ENCODE peak calls at places on chromosome 3, in nine cellular contexts. G is Peyer's patch, P is K562, K is choroid plexus epithelial cell, O is uterus, I is left ventricle myocardium inferior, X is dorsolateral prefrontal cortex, Y is body of pancreas, M is tibial nerve. T is an unnamed sample.

GRCh38 chr3:37256447-37256846 is 82.1 kb upstream of the LRRFIP2 start:
- DNase-seq in G (no peak), P (no peak), K (peak), O (no peak), I (no peak), X (no peak), Y (no peak), M (no peak), T (no peak)

GRCh38 chr3:190863119-190863465 is 598 bp upstream of the GMNC start:
- DNase-seq in G (no peak), P (no peak), K (peak), O (no peak), I (no peak), X (no peak), Y (no peak), M (no peak), T (no peak)

GRCh38 chr3:104316118-104316517 is 1050.6 kb upstream of the ALCAM start:
- DNase-seq in G (no peak), P (no peak), K (peak), O (no peak), I (no peak), X (no peak), Y (no peak), M (no peak), T (peak)

GRCh38 chr3:53069422-53070068 is 23.7 kb upstream of the SFMBT1 start:
- DNase-seq in G (no peak), P (no peak), K (peak), O (no peak), I (no peak), X (no peak), Y (no peak), M (no peak), T (peak)

GRCh38 chr3:146709969-146710368 is 104.8 kb upstream of the PLSCR5 start:
- DNase-seq in G (no peak), P (no peak), K (peak), O (no peak), I (no peak), X (no peak), Y (no peak), M (no peak), T (peak)

GRCh38 chr3:52434491-52435115 is 10.3 kb downstream of the SEMA3G start:
- DNase-seq in G (no peak), P (no peak), K (no peak), O (no peak), I (no peak), X (no peak), Y (no peak), M (no peak), T (no peak)

GRCh38 chr3:100245932-100246331 is 14.9 kb upstream of the TBC1D23 start:
- DNase-seq in G (no peak), P (no peak), K (peak), O (no peak), I (no peak), X (no peak), Y (no peak), M (no peak), T (peak)

GRCh38 chr3:98985406-98985805 is 83.9 kb upstream of the DCBLD2 start:
- DNase-seq in G (no peak), P (no peak), K (peak), O (no peak), I (no peak), X (no peak), Y (no peak), M (no peak), T (peak)

GRCh38 chr3:94032187-94032586 is 3.8 kb upstream of the STX19 start:
- DNase-seq in G (no peak), P (no peak), K (peak), O (no peak), I (no peak), X (no peak), Y (no peak), M (no peak), T (peak)

GRCh38 chr3:55166577-55167555 is 239.0 kb upstream of the LRTM1 start:
- DNase-seq in G (no peak), P (no peak), K (peak), O (no peak), I (no peak), X (no peak), Y (no peak), M (no peak), T (peak)

GRCh38 chr3:44682182-44682896 is 30.1 kb upstream of the ZNF502 start:
- DNase-seq in G (no peak), P (no peak), K (peak), O (no peak), I (no peak), X (no peak), Y (no peak), M (no peak), T (no peak)

GRCh38 chr3:83849331-83849730 is 1109.5 kb upstream of the CADM2 start:
- DNase-seq in G (no peak), P (no peak), K (peak), O (no peak), I (no peak), X (no peak), Y (no peak), M (no peak), T (no peak)

GRCh38 chr3:139894638-139894989 is 40.4 kb upstream of the CLSTN2 start:
- DNase-seq in G (no peak), P (no peak), K (no peak), O (peak), I (peak), X (no peak), Y (peak), M (no peak), T (no peak)

GRCh38 chr3:184314700-184315505 is 497 bp downstream of the EIF4G1 start:
- DNase-seq in G (peak), P (peak), K (peak), O (peak), I (peak), X (peak), Y (peak), M (peak), T (peak)

GRCh38 chr3:59436164-59436958 is 386.5 kb upstream of the CFAP20DC start:
- DNase-seq in G (no peak), P (no peak), K (no peak), O (peak), I (no peak), X (no peak), Y (peak), M (no peak), T (no peak)

GRCh38 chr3:94647131-94647530 is 584.3 kb downstream of the NSUN3 start:
- DNase-seq in G (no peak), P (no peak), K (peak), O (no peak), I (no peak), X (no peak), Y (no peak), M (no peak), T (peak)

GRCh38 chr3:40504636-40505430 is 1.0 kb upstream of the ZNF620 start:
- DNase-seq in G (no peak), P (no peak), K (peak), O (peak), I (no peak), X (no peak), Y (peak), M (peak), T (peak)

GRCh38 chr3:42572278-42572677 is 9.5 kb downstream of the SEC22C start:
- DNase-seq in G (no peak), P (peak), K (peak), O (no peak), I (no peak), X (no peak), Y (peak), M (peak), T (peak)

GRCh38 chr3:193573403-193573802 is 18.7 kb upstream of the ATP13A4 start:
- DNase-seq in G (no peak), P (no peak), K (no peak), O (no peak), I (no peak), X (no peak), Y (no peak), M (no peak), T (no peak)

GRCh38 chr3:94069242-94069813 is 6.5 kb downstream of the NSUN3 start:
- DNase-seq in G (no peak), P (no peak), K (peak), O (no peak), I (no peak), X (no peak), Y (no peak), M (no peak), T (peak)

GRCh38 chr3:127915115-127915936 is at the start of gene KBTBD12:
- DNase-seq in G (no peak), P (no peak), K (no peak), O (no peak), I (peak), X (peak), Y (peak), M (no peak), T (no peak)

GRCh38 chr3:36827133-36827532 is 62.8 kb upstream of the DCLK3 start:
- DNase-seq in G (no peak), P (no peak), K (no peak), O (no peak), I (no peak), X (no peak), Y (no peak), M (no peak), T (no peak)

GRCh38 chr3:127884069-127884468 is 31.0 kb upstream of the KBTBD12 start:
- DNase-seq in G (no peak), P (no peak), K (no peak), O (no peak), I (no peak), X (no peak), Y (peak), M (no peak), T (no peak)

GRCh38 chr3:122714269-122714668 is 33.6 kb downstream of the PARP14 start:
- DNase-seq in G (no peak), P (no peak), K (no peak), O (no peak), I (no peak), X (no peak), Y (no peak), M (no peak), T (no peak)

GRCh38 chr3:38354588-38355344 is 8.2 kb downstream of the XYLB start:
- DNase-seq in G (no peak), P (no peak), K (peak), O (no peak), I (no peak), X (no peak), Y (peak), M (no peak), T (peak)

GRCh38 chr3:184361932-184362667 is 590 bp downstream of the POLR2H start:
- DNase-seq in G (peak), P (peak), K (peak), O (no peak), I (peak), X (no peak), Y (peak), M (peak), T (no peak)

GRCh38 chr3:115040673-115041286 is 106.3 kb downstream of the ZBTB20 start:
- DNase-seq in G (peak), P (no peak), K (peak), O (peak), I (no peak), X (no peak), Y (peak), M (peak), T (peak)

GRCh38 chr3:71244153-71245051 is 339.1 kb downstream of the FOXP1 start:
- DNase-seq in G (no peak), P (no peak), K (peak), O (peak), I (peak), X (no peak), Y (no peak), M (no peak), T (peak)

GRCh38 chr3:197426161-197426566 is 127.8 kb upstream of the DLG1 start:
- DNase-seq in G (no peak), P (no peak), K (peak), O (no peak), I (no peak), X (no peak), Y (no peak), M (no peak), T (peak)

GRCh38 chr3:135966349-135966695 is 794 bp downstream of the PPP2R3A start:
- DNase-seq in G (no peak), P (no peak), K (peak), O (no peak), I (no peak), X (peak), Y (no peak), M (peak), T (peak)

DNA sequence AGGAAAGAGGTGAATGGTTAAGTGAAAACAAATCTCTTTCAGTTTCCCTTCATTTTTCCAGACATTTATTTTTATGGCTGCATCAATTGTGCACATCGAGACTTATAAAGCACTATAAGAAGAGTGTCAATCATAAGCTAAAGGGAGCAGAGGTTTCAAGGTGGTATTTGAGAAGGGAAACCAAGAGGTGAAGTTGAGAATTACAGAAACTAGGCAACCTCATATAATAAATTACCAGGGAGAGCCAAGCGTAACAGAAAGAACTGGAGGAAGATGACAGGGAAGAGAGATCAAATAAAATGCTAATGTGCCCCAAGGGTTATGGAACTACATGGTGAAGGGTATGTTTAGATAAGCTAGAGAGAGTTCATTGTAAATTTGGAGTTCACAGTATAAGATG is 6.3 kb upstream of the CCDC54 start:
- DNase-seq in G (no peak), P (no peak), K (no peak), O (no peak), I (no peak), X (no peak), Y (no peak), M (no peak), T (no peak)
- TF ChIP-seq CTCF in G (no peak), P (no peak), K (no peak), O (no peak), I (no peak), X (no peak), Y (no peak), M (no peak), T (no peak)

GRCh38 chr3:133575121-133575520 is 1.6 kb downstream of the CDV3 start:
- DNase-seq in G (no peak), P (no peak), K (no peak), O (no peak), I (no peak), X (no peak), Y (no peak), M (no peak), T (no peak)

GRCh38 chr3:133574260-133574881 is 885 bp downstream of the CDV3 start:
- DNase-seq in G (peak), P (peak), K (peak), O (peak), I (peak), X (peak), Y (peak), M (peak), T (peak)

GRCh38 chr3:133573629-133574194 is at the start of gene CDV3:
- DNase-seq in G (no peak), P (peak), K (no peak), O (peak), I (no peak), X (no peak), Y (no peak), M (peak), T (no peak)

GRCh38 chr3:133572158-133573053 is 1.1 kb upstream of the CDV3 start:
- DNase-seq in G (no peak), P (no peak), K (no peak), O (no peak), I (no peak), X (no peak), Y (no peak), M (no peak), T (no peak)

DNA sequence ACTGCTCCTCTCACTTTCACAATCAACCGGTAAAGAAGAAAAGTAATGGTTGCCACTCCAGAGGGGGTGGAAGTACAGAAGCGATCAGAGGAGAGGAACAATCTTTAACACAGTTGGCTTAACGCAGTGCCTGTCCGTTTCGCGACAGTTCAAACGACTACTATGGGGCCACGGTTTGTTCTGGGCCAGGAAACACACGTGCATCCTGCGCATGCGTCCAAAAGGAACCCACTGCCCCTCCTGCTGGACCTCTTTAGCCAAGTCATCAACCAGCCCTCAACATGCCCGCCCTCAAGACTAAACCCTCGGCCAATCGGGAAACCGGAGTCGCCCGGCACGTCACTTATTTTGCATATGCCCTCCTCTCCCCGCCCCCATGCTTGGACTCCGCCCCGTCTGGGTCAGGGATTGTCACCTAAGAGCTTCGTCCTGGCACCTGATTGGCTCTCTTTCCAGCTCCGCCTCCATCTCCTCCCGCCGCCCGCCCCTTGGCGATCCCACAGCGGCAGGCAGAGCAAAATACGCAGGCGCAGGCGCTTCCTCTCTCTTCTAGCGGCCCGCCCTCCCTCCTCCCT is 345 bp upstream of the CDV3 start:
- DNase-seq in G (peak), P (peak), K (peak), O (peak), I (peak), X (peak), Y (peak), M (peak), T (peak)
- H3K4me3 ChIP-seq in G (peak), P (peak), K (peak), O (peak), I (peak), X (peak), Y (no peak), M (peak), T (peak)

GRCh38 chr3:62051506-62051905 is 321.8 kb downstream of the FEZF2 start:
- DNase-seq in G (no peak), P (peak), K (peak), O (no peak), I (no peak), X (no peak), Y (peak), M (no peak), T (peak)
- TF ChIP-seq CTCF in G (no peak), P (no peak), K (peak), O (no peak), I (peak), X (no peak), Y (peak), M (no peak), T (peak)

GRCh38 chr3:75655501-75655904 is 8.6 kb upstream of the FRG2C start:
- DNase-seq in G (no peak), P (no peak), K (no peak), O (no peak), I (no peak), X (no peak), Y (no peak), M (no peak), T (no peak)
- H3K4me3 ChIP-seq in G (no peak), P (no peak), K (peak), O (no peak), I (peak), X (no peak), Y (no peak), M (no peak), T (no peak)

GRCh38 chr3:57961828-57962447 is 46.3 kb upstream of the FLNB start:
- DNase-seq in G (no peak), P (peak), K (peak), O (no peak), I (no peak), X (no peak), Y (no peak), M (no peak), T (peak)
- TF ChIP-seq CTCF in G (no peak), P (peak), K (peak), O (no peak), I (no peak), X (no peak), Y (no peak), M (peak), T (peak)

DNA sequence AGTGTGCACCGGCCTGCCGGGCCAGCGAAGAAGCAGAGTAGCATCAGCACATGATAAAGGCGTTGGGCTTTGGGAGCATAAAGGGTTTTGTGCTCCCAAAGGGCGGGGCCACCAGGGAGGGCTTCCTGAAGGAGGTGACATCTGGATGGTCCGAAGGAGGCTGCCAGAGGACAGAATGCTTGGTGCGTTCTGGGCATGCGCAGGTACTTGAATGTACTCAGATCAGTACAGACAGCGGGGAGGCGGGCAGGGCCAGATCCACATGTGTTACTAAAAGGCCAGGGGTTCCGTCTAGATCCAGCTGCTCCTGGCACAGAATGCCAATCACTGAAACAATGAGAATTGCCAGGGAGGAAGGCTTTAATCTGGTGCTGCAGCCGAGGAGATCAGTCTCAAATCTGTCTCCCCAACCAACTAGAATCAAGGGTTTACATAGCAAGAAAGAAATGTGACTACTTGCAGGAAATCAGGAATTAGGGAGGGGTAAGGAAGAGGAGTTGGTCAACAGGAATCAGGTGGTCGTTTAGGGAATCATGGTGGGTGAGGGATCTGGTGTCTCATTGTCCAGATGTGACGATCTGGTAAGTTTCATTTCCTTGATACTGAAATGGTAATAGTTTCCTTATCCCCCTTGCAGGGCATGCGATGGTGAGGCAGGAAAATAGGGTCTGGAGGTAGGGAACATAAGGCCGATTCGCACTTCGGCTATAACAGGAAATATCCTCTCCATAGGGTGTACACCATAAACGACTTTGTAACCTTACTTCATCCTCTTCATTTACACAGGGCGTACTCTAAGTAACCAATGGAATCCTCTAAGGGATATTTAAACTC is at the start of the genes LRRC34 and LRRIQ4:
- DNase-seq in G (peak), P (no peak), K (peak), O (peak), I (peak), X (peak), Y (peak), M (peak), T (peak)
- H3K4me3 ChIP-seq in G (peak), P (no peak), K (peak), O (peak), I (peak), X (peak), Y (no peak), M (peak), T (peak)

DNA sequence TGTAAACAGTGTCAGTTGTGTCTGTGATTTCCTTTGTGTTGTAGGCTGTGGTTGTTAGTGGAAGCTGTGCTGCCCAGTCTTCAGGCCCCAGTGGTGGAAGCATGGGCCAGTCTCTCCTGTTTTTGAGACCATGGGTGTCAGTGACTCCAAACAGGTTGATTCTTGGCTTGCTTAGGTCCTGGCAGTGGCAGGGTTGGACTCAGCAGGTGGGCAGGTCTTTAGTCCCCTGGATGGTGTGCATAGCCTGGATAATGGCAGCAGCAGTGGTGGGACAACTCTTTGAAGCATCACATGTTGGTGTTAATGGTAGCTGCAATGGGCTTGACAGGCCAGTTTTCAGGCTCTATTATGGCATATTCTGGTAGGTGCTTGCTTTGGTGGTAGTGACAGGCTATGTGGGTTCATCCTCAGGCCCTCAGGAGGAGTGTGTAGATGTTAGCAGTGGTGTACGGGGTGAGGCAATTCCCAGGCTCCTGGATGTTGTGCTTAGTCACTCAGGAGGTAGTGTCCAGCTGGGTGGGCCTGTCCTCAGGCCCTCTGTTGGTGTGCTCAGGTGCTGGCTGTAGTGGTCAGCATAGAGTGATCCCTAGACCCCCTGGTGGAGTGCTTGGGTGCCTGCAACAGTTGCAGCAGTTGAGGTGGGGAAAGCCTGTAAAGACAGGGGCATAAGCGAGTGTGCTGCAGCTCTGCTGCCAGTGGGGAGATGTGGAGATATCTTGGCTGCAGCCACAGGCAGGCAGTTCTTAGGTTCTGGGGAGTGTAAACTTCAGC is 596.7 kb downstream of the PDCD6IP start:
- DNase-seq in G (no peak), P (no peak), K (no peak), O (no peak), I (no peak), X (no peak), Y (no peak), M (no peak), T (no peak)
- TF ChIP-seq CTCF in G (no peak), P (no peak), K (no peak), O (no peak), I (no peak), X (no peak), Y (no peak), M (no peak), T (no peak)

T was measured in fibroblast of the aortic adventitia.